ENCODE peak calls at places on chromosome 7, in eight cellular contexts. One of them, this sample, is unnamed.

GRCh38 chr7:13117103-13117502 is 429.7 kb downstream of the ARL4A start:
- DNase-seq in HS-27A: no peak
- DNase-seq in stimulated activated CD4-positive, alpha-beta T cell treated with anti-CD3 and anti-CD28 coated beads, Interleukin-1b, Interleukin-23, amount 100 ng/mL, for 1 hour: no peak
- DNase-seq in activated naive CD8-positive, alpha-beta T cell treated with anti-CD3 and anti-CD28 coated beads, Interleukin-2, amount 50 U/mL, for 24 hours: no peak
- DNase-seq in astrocyte of the cerebellum: no peak
- DNase-seq in putamen: peak; percentile 14
- DNase-seq in stimulated activated CD8-positive, alpha-beta memory T cell treated with anti-CD3 and anti-CD28 coated beads, Interleukin-15, amount 100 ng/mL, for 48 hours: no peak
- DNase-seq in astrocyte of the spinal cord: peak; percentile 35
- DNase-seq in this sample: no peak

GRCh38 chr7:80660939-80661338 is 22.5 kb downstream of the CD36 start:
- DNase-seq in stimulated activated CD4-positive, alpha-beta T cell treated with anti-CD3 and anti-CD28 coated beads, Interleukin-1b, Interleukin-23, amount 100 ng/mL, for 1 hour: no peak
- DNase-seq in stimulated activated CD8-positive, alpha-beta memory T cell treated with anti-CD3 and anti-CD28 coated beads, Interleukin-15, amount 100 ng/mL, for 48 hours: no peak
- DNase-seq in activated naive CD8-positive, alpha-beta T cell treated with anti-CD3 and anti-CD28 coated beads, Interleukin-2, amount 50 U/mL, for 24 hours: no peak
- DNase-seq in HS-27A: no peak
- DNase-seq in putamen: no peak
- DNase-seq in astrocyte of the cerebellum: no peak
- DNase-seq in astrocyte of the spinal cord: no peak
- DNase-seq in this sample: no peak

GRCh38 chr7:32428546-32428945 is 61.6 kb downstream of the LSM5 start:
- DNase-seq in putamen: no peak
- DNase-seq in astrocyte of the cerebellum: no peak
- DNase-seq in stimulated activated CD4-positive, alpha-beta T cell treated with anti-CD3 and anti-CD28 coated beads, Interleukin-1b, Interleukin-23, amount 100 ng/mL, for 1 hour: no peak
- DNase-seq in stimulated activated CD8-positive, alpha-beta memory T cell treated with anti-CD3 and anti-CD28 coated beads, Interleukin-15, amount 100 ng/mL, for 48 hours: no peak
- DNase-seq in activated naive CD8-positive, alpha-beta T cell treated with anti-CD3 and anti-CD28 coated beads, Interleukin-2, amount 50 U/mL, for 24 hours: no peak
- DNase-seq in astrocyte of the spinal cord: no peak
- DNase-seq in HS-27A: no peak
- DNase-seq in this sample: no peak

GRCh38 chr7:157347217-157347904 is 10.6 kb downstream of the DNAJB6 start:
- DNase-seq in activated naive CD8-positive, alpha-beta T cell treated with anti-CD3 and anti-CD28 coated beads, Interleukin-2, amount 50 U/mL, for 24 hours: no peak
- DNase-seq in HS-27A: no peak
- DNase-seq in stimulated activated CD4-positive, alpha-beta T cell treated with anti-CD3 and anti-CD28 coated beads, Interleukin-1b, Interleukin-23, amount 100 ng/mL, for 1 hour: peak; percentile 10
- DNase-seq in astrocyte of the cerebellum: peak; percentile 77
- DNase-seq in putamen: no peak
- DNase-seq in astrocyte of the spinal cord: peak; percentile 89
- DNase-seq in stimulated activated CD8-positive, alpha-beta memory T cell treated with anti-CD3 and anti-CD28 coated beads, Interleukin-15, amount 100 ng/mL, for 48 hours: no peak
- DNase-seq in this sample: no peak

GRCh38 chr7:121083790-121084251 is 95.3 kb downstream of the CPED1 start:
- DNase-seq in HS-27A: no peak
- DNase-seq in astrocyte of the spinal cord: peak; percentile 55
- DNase-seq in stimulated activated CD4-positive, alpha-beta T cell treated with anti-CD3 and anti-CD28 coated beads, Interleukin-1b, Interleukin-23, amount 100 ng/mL, for 1 hour: no peak
- DNase-seq in astrocyte of the cerebellum: no peak
- DNase-seq in activated naive CD8-positive, alpha-beta T cell treated with anti-CD3 and anti-CD28 coated beads, Interleukin-2, amount 50 U/mL, for 24 hours: no peak
- DNase-seq in stimulated activated CD8-positive, alpha-beta memory T cell treated with anti-CD3 and anti-CD28 coated beads, Interleukin-15, amount 100 ng/mL, for 48 hours: no peak
- DNase-seq in putamen: no peak
- DNase-seq in this sample: no peak

GRCh38 chr7:28378574-28379149 is 33.7 kb upstream of the CREB5 start:
- DNase-seq in astrocyte of the cerebellum: no peak
- DNase-seq in HS-27A: no peak
- DNase-seq in stimulated activated CD4-positive, alpha-beta T cell treated with anti-CD3 and anti-CD28 coated beads, Interleukin-1b, Interleukin-23, amount 100 ng/mL, for 1 hour: no peak
- DNase-seq in putamen: no peak
- DNase-seq in activated naive CD8-positive, alpha-beta T cell treated with anti-CD3 and anti-CD28 coated beads, Interleukin-2, amount 50 U/mL, for 24 hours: no peak
- DNase-seq in stimulated activated CD8-positive, alpha-beta memory T cell treated with anti-CD3 and anti-CD28 coated beads, Interleukin-15, amount 100 ng/mL, for 48 hours: no peak
- DNase-seq in astrocyte of the spinal cord: no peak
- DNase-seq in this sample: no peak

GRCh38 chr7:105006367-105007139 is 7.5 kb upstream of the KMT2E start:
- DNase-seq in astrocyte of the cerebellum: no peak
- DNase-seq in HS-27A: no peak
- DNase-seq in activated naive CD8-positive, alpha-beta T cell treated with anti-CD3 and anti-CD28 coated beads, Interleukin-2, amount 50 U/mL, for 24 hours: no peak
- DNase-seq in putamen: no peak
- DNase-seq in astrocyte of the spinal cord: no peak
- DNase-seq in stimulated activated CD4-positive, alpha-beta T cell treated with anti-CD3 and anti-CD28 coated beads, Interleukin-1b, Interleukin-23, amount 100 ng/mL, for 1 hour: no peak
- DNase-seq in stimulated activated CD8-positive, alpha-beta memory T cell treated with anti-CD3 and anti-CD28 coated beads, Interleukin-15, amount 100 ng/mL, for 48 hours: no peak
- DNase-seq in this sample: no peak

GRCh38 chr7:129122751-129123516 is 21.6 kb upstream of the TSPAN33 start:
- DNase-seq in HS-27A: no peak
- DNase-seq in stimulated activated CD4-positive, alpha-beta T cell treated with anti-CD3 and anti-CD28 coated beads, Interleukin-1b, Interleukin-23, amount 100 ng/mL, for 1 hour: no peak
- DNase-seq in activated naive CD8-positive, alpha-beta T cell treated with anti-CD3 and anti-CD28 coated beads, Interleukin-2, amount 50 U/mL, for 24 hours: peak; percentile 46
- DNase-seq in astrocyte of the spinal cord: no peak
- DNase-seq in putamen: no peak
- DNase-seq in astrocyte of the cerebellum: no peak
- DNase-seq in stimulated activated CD8-positive, alpha-beta memory T cell treated with anti-CD3 and anti-CD28 coated beads, Interleukin-15, amount 100 ng/mL, for 48 hours: peak; percentile 49
- DNase-seq in this sample: no peak

GRCh38 chr7:17437586-17437985 is 139.1 kb downstream of the AHR start:
- DNase-seq in activated naive CD8-positive, alpha-beta T cell treated with anti-CD3 and anti-CD28 coated beads, Interleukin-2, amount 50 U/mL, for 24 hours: no peak
- DNase-seq in stimulated activated CD8-positive, alpha-beta memory T cell treated with anti-CD3 and anti-CD28 coated beads, Interleukin-15, amount 100 ng/mL, for 48 hours: no peak
- DNase-seq in astrocyte of the cerebellum: no peak
- DNase-seq in stimulated activated CD4-positive, alpha-beta T cell treated with anti-CD3 and anti-CD28 coated beads, Interleukin-1b, Interleukin-23, amount 100 ng/mL, for 1 hour: no peak
- DNase-seq in putamen: no peak
- DNase-seq in HS-27A: no peak
- DNase-seq in astrocyte of the spinal cord: no peak
- DNase-seq in this sample: no peak

GRCh38 chr7:66247387-66248078 is 42.4 kb downstream of the TPST1 start:
- DNase-seq in putamen: no peak
- DNase-seq in astrocyte of the cerebellum: no peak
- DNase-seq in activated naive CD8-positive, alpha-beta T cell treated with anti-CD3 and anti-CD28 coated beads, Interleukin-2, amount 50 U/mL, for 24 hours: no peak
- DNase-seq in stimulated activated CD4-positive, alpha-beta T cell treated with anti-CD3 and anti-CD28 coated beads, Interleukin-1b, Interleukin-23, amount 100 ng/mL, for 1 hour: no peak
- DNase-seq in HS-27A: no peak
- DNase-seq in astrocyte of the spinal cord: no peak
- DNase-seq in stimulated activated CD8-positive, alpha-beta memory T cell treated with anti-CD3 and anti-CD28 coated beads, Interleukin-15, amount 100 ng/mL, for 48 hours: no peak
- DNase-seq in this sample: no peak

GRCh38 chr7:109659261-109659660 is 1089.6 kb downstream of the DNAJB9 start:
- DNase-seq in activated naive CD8-positive, alpha-beta T cell treated with anti-CD3 and anti-CD28 coated beads, Interleukin-2, amount 50 U/mL, for 24 hours: no peak
- DNase-seq in astrocyte of the cerebellum: no peak
- DNase-seq in HS-27A: no peak
- DNase-seq in stimulated activated CD8-positive, alpha-beta memory T cell treated with anti-CD3 and anti-CD28 coated beads, Interleukin-15, amount 100 ng/mL, for 48 hours: no peak
- DNase-seq in astrocyte of the spinal cord: no peak
- DNase-seq in putamen: no peak
- DNase-seq in stimulated activated CD4-positive, alpha-beta T cell treated with anti-CD3 and anti-CD28 coated beads, Interleukin-1b, Interleukin-23, amount 100 ng/mL, for 1 hour: no peak
- DNase-seq in this sample: no peak

GRCh38 chr7:7710469-7710868 is 7.9 kb downstream of the RPA3 start:
- DNase-seq in astrocyte of the spinal cord: no peak
- DNase-seq in astrocyte of the cerebellum: no peak
- DNase-seq in stimulated activated CD8-positive, alpha-beta memory T cell treated with anti-CD3 and anti-CD28 coated beads, Interleukin-15, amount 100 ng/mL, for 48 hours: no peak
- DNase-seq in stimulated activated CD4-positive, alpha-beta T cell treated with anti-CD3 and anti-CD28 coated beads, Interleukin-1b, Interleukin-23, amount 100 ng/mL, for 1 hour: no peak
- DNase-seq in activated naive CD8-positive, alpha-beta T cell treated with anti-CD3 and anti-CD28 coated beads, Interleukin-2, amount 50 U/mL, for 24 hours: no peak
- DNase-seq in putamen: no peak
- DNase-seq in HS-27A: no peak
- DNase-seq in this sample: no peak

GRCh38 chr7:51121945-51122425 is 194.6 kb downstream of the COBL start:
- DNase-seq in astrocyte of the cerebellum: no peak
- DNase-seq in putamen: peak; percentile 22
- DNase-seq in astrocyte of the spinal cord: no peak
- DNase-seq in stimulated activated CD8-positive, alpha-beta memory T cell treated with anti-CD3 and anti-CD28 coated beads, Interleukin-15, amount 100 ng/mL, for 48 hours: no peak
- DNase-seq in activated naive CD8-positive, alpha-beta T cell treated with anti-CD3 and anti-CD28 coated beads, Interleukin-2, amount 50 U/mL, for 24 hours: no peak
- DNase-seq in HS-27A: no peak
- DNase-seq in stimulated activated CD4-positive, alpha-beta T cell treated with anti-CD3 and anti-CD28 coated beads, Interleukin-1b, Interleukin-23, amount 100 ng/mL, for 1 hour: no peak
- DNase-seq in this sample: peak; percentile 82

GRCh38 chr7:138755831-138756590 is 41.8 kb upstream of the TMEM213 start:
- DNase-seq in astrocyte of the spinal cord: peak; percentile 3
- DNase-seq in stimulated activated CD4-positive, alpha-beta T cell treated with anti-CD3 and anti-CD28 coated beads, Interleukin-1b, Interleukin-23, amount 100 ng/mL, for 1 hour: no peak
- DNase-seq in stimulated activated CD8-positive, alpha-beta memory T cell treated with anti-CD3 and anti-CD28 coated beads, Interleukin-15, amount 100 ng/mL, for 48 hours: no peak
- DNase-seq in putamen: no peak
- DNase-seq in activated naive CD8-positive, alpha-beta T cell treated with anti-CD3 and anti-CD28 coated beads, Interleukin-2, amount 50 U/mL, for 24 hours: no peak
- DNase-seq in HS-27A: no peak
- DNase-seq in astrocyte of the cerebellum: no peak
- DNase-seq in this sample: peak; percentile 54

GRCh38 chr7:23404546-23405239 is 65.6 kb downstream of the IGF2BP3 start:
- DNase-seq in stimulated activated CD8-positive, alpha-beta memory T cell treated with anti-CD3 and anti-CD28 coated beads, Interleukin-15, amount 100 ng/mL, for 48 hours: no peak
- DNase-seq in stimulated activated CD4-positive, alpha-beta T cell treated with anti-CD3 and anti-CD28 coated beads, Interleukin-1b, Interleukin-23, amount 100 ng/mL, for 1 hour: no peak
- DNase-seq in putamen: no peak
- DNase-seq in astrocyte of the cerebellum: no peak
- DNase-seq in HS-27A: no peak
- DNase-seq in activated naive CD8-positive, alpha-beta T cell treated with anti-CD3 and anti-CD28 coated beads, Interleukin-2, amount 50 U/mL, for 24 hours: no peak
- DNase-seq in astrocyte of the spinal cord: no peak
- DNase-seq in this sample: no peak

GRCh38 chr7:109121599-109122300 is 552.1 kb downstream of the DNAJB9 start:
- DNase-seq in astrocyte of the cerebellum: no peak
- DNase-seq in stimulated activated CD8-positive, alpha-beta memory T cell treated with anti-CD3 and anti-CD28 coated beads, Interleukin-15, amount 100 ng/mL, for 48 hours: no peak
- DNase-seq in HS-27A: no peak
- DNase-seq in stimulated activated CD4-positive, alpha-beta T cell treated with anti-CD3 and anti-CD28 coated beads, Interleukin-1b, Interleukin-23, amount 100 ng/mL, for 1 hour: no peak
- DNase-seq in astrocyte of the spinal cord: no peak
- DNase-seq in activated naive CD8-positive, alpha-beta T cell treated with anti-CD3 and anti-CD28 coated beads, Interleukin-2, amount 50 U/mL, for 24 hours: no peak
- DNase-seq in putamen: no peak
- DNase-seq in this sample: no peak

GRCh38 chr7:131556055-131556911 is at the start of gene PODXL:
- DNase-seq in stimulated activated CD4-positive, alpha-beta T cell treated with anti-CD3 and anti-CD28 coated beads, Interleukin-1b, Interleukin-23, amount 100 ng/mL, for 1 hour: peak; percentile 10
- DNase-seq in HS-27A: no peak
- DNase-seq in astrocyte of the spinal cord: peak; percentile 33
- DNase-seq in putamen: peak; percentile 52
- DNase-seq in stimulated activated CD8-positive, alpha-beta memory T cell treated with anti-CD3 and anti-CD28 coated beads, Interleukin-15, amount 100 ng/mL, for 48 hours: peak; percentile 30
- DNase-seq in astrocyte of the cerebellum: no peak
- DNase-seq in activated naive CD8-positive, alpha-beta T cell treated with anti-CD3 and anti-CD28 coated beads, Interleukin-2, amount 50 U/mL, for 24 hours: peak; percentile 54
- DNase-seq in this sample: peak; percentile 56

GRCh38 chr7:125130173-125130572 is 200.5 kb upstream of the POT1 start:
- DNase-seq in activated naive CD8-positive, alpha-beta T cell treated with anti-CD3 and anti-CD28 coated beads, Interleukin-2, amount 50 U/mL, for 24 hours: no peak
- DNase-seq in HS-27A: no peak
- DNase-seq in stimulated activated CD8-positive, alpha-beta memory T cell treated with anti-CD3 and anti-CD28 coated beads, Interleukin-15, amount 100 ng/mL, for 48 hours: no peak
- DNase-seq in astrocyte of the spinal cord: no peak
- DNase-seq in stimulated activated CD4-positive, alpha-beta T cell treated with anti-CD3 and anti-CD28 coated beads, Interleukin-1b, Interleukin-23, amount 100 ng/mL, for 1 hour: no peak
- DNase-seq in astrocyte of the cerebellum: no peak
- DNase-seq in putamen: no peak
- DNase-seq in this sample: no peak

GRCh38 chr7:112982441-112983063 is 104.1 kb downstream of the GPR85 start:
- DNase-seq in stimulated activated CD8-positive, alpha-beta memory T cell treated with anti-CD3 and anti-CD28 coated beads, Interleukin-15, amount 100 ng/mL, for 48 hours: no peak
- DNase-seq in stimulated activated CD4-positive, alpha-beta T cell treated with anti-CD3 and anti-CD28 coated beads, Interleukin-1b, Interleukin-23, amount 100 ng/mL, for 1 hour: no peak
- DNase-seq in astrocyte of the spinal cord: no peak
- DNase-seq in astrocyte of the cerebellum: no peak
- DNase-seq in activated naive CD8-positive, alpha-beta T cell treated with anti-CD3 and anti-CD28 coated beads, Interleukin-2, amount 50 U/mL, for 24 hours: no peak
- DNase-seq in putamen: no peak
- DNase-seq in HS-27A: no peak
- DNase-seq in this sample: no peak

GRCh38 chr7:122768827-122769226 is 66.1 kb upstream of the RNF148 start:
- DNase-seq in astrocyte of the cerebellum: no peak
- DNase-seq in activated naive CD8-positive, alpha-beta T cell treated with anti-CD3 and anti-CD28 coated beads, Interleukin-2, amount 50 U/mL, for 24 hours: no peak
- DNase-seq in stimulated activated CD8-positive, alpha-beta memory T cell treated with anti-CD3 and anti-CD28 coated beads, Interleukin-15, amount 100 ng/mL, for 48 hours: no peak
- DNase-seq in putamen: no peak
- DNase-seq in stimulated activated CD4-positive, alpha-beta T cell treated with anti-CD3 and anti-CD28 coated beads, Interleukin-1b, Interleukin-23, amount 100 ng/mL, for 1 hour: no peak
- DNase-seq in astrocyte of the spinal cord: no peak
- DNase-seq in HS-27A: no peak
- DNase-seq in this sample: no peak

GRCh38 chr7:17580141-17580540 is 281.7 kb downstream of the AHR start:
- DNase-seq in stimulated activated CD4-positive, alpha-beta T cell treated with anti-CD3 and anti-CD28 coated beads, Interleukin-1b, Interleukin-23, amount 100 ng/mL, for 1 hour: no peak
- DNase-seq in astrocyte of the spinal cord: peak; percentile 79
- DNase-seq in activated naive CD8-positive, alpha-beta T cell treated with anti-CD3 and anti-CD28 coated beads, Interleukin-2, amount 50 U/mL, for 24 hours: no peak
- DNase-seq in astrocyte of the cerebellum: no peak
- DNase-seq in putamen: peak; percentile 2
- DNase-seq in HS-27A: no peak
- DNase-seq in stimulated activated CD8-positive, alpha-beta memory T cell treated with anti-CD3 and anti-CD28 coated beads, Interleukin-15, amount 100 ng/mL, for 48 hours: no peak
- DNase-seq in this sample: no peak

GRCh38 chr7:1305873-1306272 is 73.2 kb downstream of the UNCX start:
- DNase-seq in astrocyte of the cerebellum: no peak
- DNase-seq in stimulated activated CD8-positive, alpha-beta memory T cell treated with anti-CD3 and anti-CD28 coated beads, Interleukin-15, amount 100 ng/mL, for 48 hours: no peak
- DNase-seq in putamen: no peak
- DNase-seq in stimulated activated CD4-positive, alpha-beta T cell treated with anti-CD3 and anti-CD28 coated beads, Interleukin-1b, Interleukin-23, amount 100 ng/mL, for 1 hour: no peak
- DNase-seq in astrocyte of the spinal cord: no peak
- DNase-seq in HS-27A: no peak
- DNase-seq in activated naive CD8-positive, alpha-beta T cell treated with anti-CD3 and anti-CD28 coated beads, Interleukin-2, amount 50 U/mL, for 24 hours: no peak
- DNase-seq in this sample: no peak

GRCh38 chr7:142669074-142669654 is 80.1 kb upstream of the PRSS1 start:
- DNase-seq in astrocyte of the cerebellum: peak; percentile 9
- DNase-seq in putamen: no peak
- DNase-seq in stimulated activated CD8-positive, alpha-beta memory T cell treated with anti-CD3 and anti-CD28 coated beads, Interleukin-15, amount 100 ng/mL, for 48 hours: no peak
- DNase-seq in stimulated activated CD4-positive, alpha-beta T cell treated with anti-CD3 and anti-CD28 coated beads, Interleukin-1b, Interleukin-23, amount 100 ng/mL, for 1 hour: no peak
- DNase-seq in HS-27A: no peak
- DNase-seq in astrocyte of the spinal cord: peak; percentile 43
- DNase-seq in activated naive CD8-positive, alpha-beta T cell treated with anti-CD3 and anti-CD28 coated beads, Interleukin-2, amount 50 U/mL, for 24 hours: no peak
- DNase-seq in this sample: no peak

GRCh38 chr7:149868638-149869290 is 5.0 kb upstream of the ATP6V0E2 start:
- DNase-seq in astrocyte of the cerebellum: no peak
- DNase-seq in HS-27A: no peak
- DNase-seq in stimulated activated CD4-positive, alpha-beta T cell treated with anti-CD3 and anti-CD28 coated beads, Interleukin-1b, Interleukin-23, amount 100 ng/mL, for 1 hour: no peak
- DNase-seq in stimulated activated CD8-positive, alpha-beta memory T cell treated with anti-CD3 and anti-CD28 coated beads, Interleukin-15, amount 100 ng/mL, for 48 hours: no peak
- DNase-seq in activated naive CD8-positive, alpha-beta T cell treated with anti-CD3 and anti-CD28 coated beads, Interleukin-2, amount 50 U/mL, for 24 hours: no peak
- DNase-seq in astrocyte of the spinal cord: no peak
- DNase-seq in putamen: no peak
- DNase-seq in this sample: no peak

GRCh38 chr7:2750054-2750453 is 62.1 kb downstream of the AMZ1 start:
- DNase-seq in stimulated activated CD8-positive, alpha-beta memory T cell treated with anti-CD3 and anti-CD28 coated beads, Interleukin-15, amount 100 ng/mL, for 48 hours: no peak
- DNase-seq in astrocyte of the cerebellum: no peak
- DNase-seq in stimulated activated CD4-positive, alpha-beta T cell treated with anti-CD3 and anti-CD28 coated beads, Interleukin-1b, Interleukin-23, amount 100 ng/mL, for 1 hour: no peak
- DNase-seq in HS-27A: no peak
- DNase-seq in astrocyte of the spinal cord: no peak
- DNase-seq in putamen: no peak
- DNase-seq in activated naive CD8-positive, alpha-beta T cell treated with anti-CD3 and anti-CD28 coated beads, Interleukin-2, amount 50 U/mL, for 24 hours: no peak
- DNase-seq in this sample: no peak

GRCh38 chr7:150753826-150754603 is 16.8 kb downstream of the GIMAP5 start:
- DNase-seq in HS-27A: no peak
- DNase-seq in activated naive CD8-positive, alpha-beta T cell treated with anti-CD3 and anti-CD28 coated beads, Interleukin-2, amount 50 U/mL, for 24 hours: no peak
- DNase-seq in stimulated activated CD4-positive, alpha-beta T cell treated with anti-CD3 and anti-CD28 coated beads, Interleukin-1b, Interleukin-23, amount 100 ng/mL, for 1 hour: no peak
- DNase-seq in stimulated activated CD8-positive, alpha-beta memory T cell treated with anti-CD3 and anti-CD28 coated beads, Interleukin-15, amount 100 ng/mL, for 48 hours: no peak
- DNase-seq in putamen: no peak
- DNase-seq in astrocyte of the cerebellum: no peak
- DNase-seq in astrocyte of the spinal cord: no peak
- DNase-seq in this sample: no peak